ENCODE peak calls at places on chromosomes 2 and 18, in seven cellular contexts. J, T, N, L, A, Y and M are unnamed samples.

GRCh38 chr18:21826196-21826595 is 85.6 kb downstream of the MIB1 start:
- DNase-seq in Y (no peak), A (no peak), J (no peak), T (no peak), N (no peak), L (no peak), M (peak)

GRCh38 chr2:17271401-17271800 is 246.8 kb downstream of the RAD51AP2 start:
- DNase-seq in T (no peak), N (no peak), A (no peak), J (no peak), L (no peak), Y (no peak), M (no peak)

GRCh38 chr2:130337735-130338325 is 4.9 kb upstream of the IMP4 start:
- DNase-seq in Y (peak), T (no peak), L (no peak), J (no peak), A (no peak), N (no peak), M (peak)

GRCh38 chr2:192827735-192828134 is 633.0 kb upstream of the TMEFF2 start:
- DNase-seq in L (no peak), T (no peak), Y (no peak), N (peak), J (no peak), A (no peak), M (no peak)

GRCh38 chr2:190080527-190081049 is 18.1 kb upstream of the MSTN start:
- DNase-seq in T (no peak), A (no peak), N (no peak), Y (no peak), L (no peak), J (no peak), M (no peak)

GRCh38 chr2:15472133-15472532 is 89.0 kb downstream of the NBAS start:
- DNase-seq in A (no peak), L (no peak), N (no peak), J (no peak), T (peak), Y (no peak), M (no peak)

GRCh38 chr2:233593201-233593600 is 24.2 kb upstream of the UGT1A8 start:
- DNase-seq in Y (no peak), N (no peak), T (no peak), L (no peak), A (no peak), J (no peak), M (no peak)

GRCh38 chr2:189553689-189554088 is 26.9 kb downstream of the SLC40A1 start:
- DNase-seq in A (no peak), L (no peak), T (no peak), J (no peak), N (no peak), Y (no peak), M (peak)

GRCh38 chr2:176104338-176105077 is 2.6 kb upstream of the HOXD11 start:
- DNase-seq in N (no peak), T (peak), Y (no peak), A (no peak), J (no peak), L (peak), M (no peak)

GRCh38 chr2:198337368-198337767 is 533.0 kb downstream of the PLCL1 start:
- DNase-seq in L (no peak), A (no peak), T (no peak), Y (no peak), N (no peak), J (no peak), M (no peak)

GRCh38 chr2:188746727-188747126 is 227.4 kb upstream of the COL3A1 start:
- DNase-seq in Y (no peak), J (no peak), N (no peak), T (no peak), A (no peak), L (no peak), M (peak)

GRCh38 chr2:45874324-45874723 is 222.8 kb downstream of the PRKCE start:
- DNase-seq in Y (no peak), J (no peak), L (no peak), N (no peak), T (no peak), A (no peak), M (no peak)

GRCh38 chr2:59276917-59277316 is 1035.8 kb upstream of the FANCL start:
- DNase-seq in N (no peak), T (no peak), Y (no peak), L (no peak), J (no peak), A (no peak), M (no peak)

GRCh38 chr2:120343100-120343432 is 2.9 kb upstream of the INHBB start:
- DNase-seq in L (no peak), T (no peak), J (no peak), A (no peak), Y (no peak), N (no peak), M (no peak)

DNA sequence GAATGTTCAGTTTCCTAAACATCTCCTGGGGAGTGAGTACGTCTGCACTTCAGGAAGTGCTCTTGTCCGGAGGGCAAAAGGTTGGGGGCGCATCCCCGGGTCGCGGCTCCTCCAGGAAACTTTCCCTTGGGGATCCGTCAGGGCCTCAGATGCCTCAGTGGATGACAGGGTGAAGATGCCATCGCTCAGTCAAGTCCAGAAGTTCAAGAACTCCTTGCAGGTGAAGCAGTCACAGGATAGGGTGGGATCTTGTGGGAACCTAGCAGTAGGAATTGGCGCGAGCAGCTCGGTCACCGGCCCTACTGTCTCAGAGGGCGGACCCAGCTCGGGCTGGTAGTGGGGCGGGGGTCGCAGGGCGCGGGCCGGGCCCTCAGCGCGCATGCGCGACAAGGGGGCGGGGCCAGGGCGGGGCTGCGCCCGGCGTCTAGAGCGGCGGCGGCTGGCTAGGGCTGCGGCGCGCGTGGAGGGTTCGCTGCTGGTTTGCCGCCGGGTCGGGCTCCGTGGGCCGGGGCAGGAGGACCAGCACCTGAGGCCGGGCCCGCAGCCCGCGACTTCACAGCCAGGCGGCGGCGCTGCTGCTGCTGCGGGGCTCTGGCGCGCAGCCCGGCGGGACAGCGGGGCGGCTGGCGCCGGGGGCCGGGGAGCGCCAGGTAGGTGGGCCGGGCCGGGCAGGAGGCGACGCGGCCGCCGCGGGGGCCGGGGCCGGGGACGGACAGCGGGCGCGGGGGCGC is at the start of gene INPP4A:
- DNase-seq in T (peak), J (no peak), L (peak), N (peak), Y (peak), A (peak), M (peak)
- TF ChIP-seq POLR2A in T (peak), J (peak), L (peak), N (no peak), Y (peak), A (no peak), M (peak)

DNA sequence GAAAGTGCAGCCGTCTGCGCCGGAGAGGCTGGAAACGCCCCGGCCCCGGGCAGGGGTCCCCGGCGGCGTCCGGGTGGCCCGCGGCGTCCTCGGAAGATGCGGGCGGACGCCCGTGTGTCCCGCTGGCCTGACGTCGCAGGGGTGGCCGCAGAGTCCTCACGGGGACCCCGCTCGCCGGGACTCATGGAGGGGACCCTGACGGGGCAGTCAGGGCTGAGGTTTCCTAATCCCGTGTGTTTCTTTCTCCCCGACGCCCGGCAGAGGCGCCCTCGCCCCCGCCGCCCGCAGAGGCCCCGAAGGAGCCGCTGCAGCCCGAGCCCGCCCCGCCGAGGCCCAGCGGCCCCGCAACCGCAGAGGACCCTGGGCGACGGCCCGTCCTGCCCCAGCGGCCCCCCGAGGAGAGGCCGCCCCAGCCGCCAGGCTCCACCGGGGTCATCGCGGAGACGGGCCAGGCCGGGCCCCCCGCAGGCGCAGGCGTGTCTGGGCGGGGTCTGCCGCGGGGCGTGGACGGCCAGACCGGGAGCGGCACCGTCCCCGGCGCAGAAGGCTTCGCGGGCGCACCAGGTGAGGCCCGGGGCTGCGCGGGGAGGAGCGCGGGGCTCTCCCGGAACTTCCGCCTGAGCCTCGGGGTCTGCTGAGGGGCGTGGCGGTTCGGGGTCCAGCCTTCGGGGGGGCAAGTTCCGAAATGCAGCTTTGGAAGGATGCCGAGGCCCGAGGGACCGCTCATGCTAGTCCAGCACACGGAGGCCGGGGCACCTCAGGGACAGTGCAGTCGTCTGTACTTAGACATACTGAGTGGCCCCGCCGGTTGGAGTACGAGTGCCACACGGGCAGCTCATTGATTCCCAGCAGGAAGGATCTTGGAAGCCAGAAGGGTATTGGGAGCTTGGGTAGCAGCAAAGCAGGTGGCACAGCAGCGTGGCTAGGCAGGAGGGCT is 60.0 kb downstream of the EMILIN2 start:
- DNase-seq in T (no peak), L (peak), A (peak), N (peak), Y (peak), J (no peak), M (no peak)
- TF ChIP-seq POLR2A in T (no peak), L (peak), A (peak), N (no peak), Y (no peak), J (no peak), M (no peak)

GRCh38 chr18:6249110-6249680 is 165.5 kb downstream of the L3MBTL4 start:
- DNase-seq in Y (no peak), N (no peak), L (no peak), A (no peak), J (no peak), T (no peak), M (no peak)
- TF ChIP-seq POLR2A in Y (no peak), N (no peak), L (no peak), A (no peak), J (no peak), T (no peak), M (no peak)

DNA sequence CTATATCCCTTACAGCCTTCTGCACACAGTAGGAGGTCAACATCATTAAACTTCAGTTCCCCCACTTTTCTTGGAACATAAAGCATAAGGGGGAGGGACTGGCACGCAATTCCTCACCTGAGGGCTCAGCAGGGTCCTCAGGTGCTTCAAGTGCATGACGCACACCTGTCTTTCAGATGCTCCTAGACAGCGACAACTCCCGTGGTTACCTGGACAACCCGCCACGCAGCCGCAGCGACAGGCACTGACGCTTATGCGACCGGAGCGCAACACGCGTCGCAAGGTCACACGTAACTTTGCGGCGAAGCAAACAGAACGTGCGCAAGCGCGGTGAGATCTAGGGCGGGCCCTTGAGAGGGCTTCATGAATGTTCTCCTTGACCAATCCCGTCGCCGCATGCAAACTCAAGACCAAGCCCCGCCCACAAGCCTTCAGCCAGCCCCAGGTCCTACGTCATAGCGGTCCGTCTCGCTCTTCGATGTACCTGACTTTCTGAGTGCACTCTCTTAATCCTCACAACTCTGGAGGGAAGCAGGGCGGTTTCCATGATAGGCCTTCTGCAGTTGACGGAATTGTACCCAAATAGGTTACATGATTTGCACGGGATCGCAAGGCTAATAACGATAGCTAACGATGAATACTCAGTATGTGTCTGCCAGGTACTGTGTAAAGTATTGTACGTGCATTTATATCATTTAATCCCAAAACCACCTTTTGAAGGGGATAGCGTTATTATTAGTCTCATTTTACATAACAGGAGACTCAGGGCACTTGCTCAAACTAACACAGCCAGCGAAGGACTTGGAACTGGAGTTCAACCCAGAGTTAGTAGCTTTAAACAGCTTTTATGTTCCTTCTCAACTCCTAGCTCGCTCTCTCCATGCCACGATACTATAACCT is at the start of gene IFT172:
- DNase-seq in A (peak), J (peak), Y (peak), N (peak), L (peak), T (peak), M (peak)
- TF ChIP-seq POLR2A in A (peak), J (peak), Y (peak), N (no peak), L (peak), T (peak), M (peak)